ENCODE peak calls at places on chromosome 10, in five cellular contexts. S is H9, N is mesenchymal stem cell, P is IMR-90, Z is trophoblast cell. X is an unnamed sample.

GRCh38 chr10:772227-772637 is 82.8 kb upstream of the DIP2C start:
- DNase-seq in S (peak; percentile 67), N (no peak), P (no peak), Z (no peak), X (no peak)

GRCh38 chr10:11489591-11489990 is 121.9 kb downstream of the USP6NL start:
- DNase-seq in S (no peak), N (peak; percentile 14), P (no peak), Z (no peak), X (no peak)

GRCh38 chr10:47160229-47160908 is 139.6 kb upstream of the GDF10 start:
- DNase-seq in S (no peak), N (no peak), P (no peak), Z (no peak), X (no peak)

GRCh38 chr10:18179901-18180300 is 39.7 kb downstream of the CACNB2 start:
- DNase-seq in S (no peak), N (peak; percentile 72), P (peak; percentile 87), Z (no peak), X (no peak)

GRCh38 chr10:31404640-31405039 is 85.6 kb downstream of the ZEB1 start:
- DNase-seq in S (no peak), N (peak; percentile 50), P (peak; percentile 27), Z (no peak), X (no peak)

GRCh38 chr10:80506189-80506575 is 31.5 kb upstream of the SH2D4B start:
- DNase-seq in S (no peak), N (peak; percentile 61), P (peak; percentile 75), Z (peak; percentile 95), X (no peak)

GRCh38 chr10:73039635-73040034 is 57.0 kb downstream of the P4HA1 start:
- DNase-seq in S (no peak), N (peak; percentile 41), P (peak; percentile 84), Z (peak; percentile 82), X (no peak)

GRCh38 chr10:10092581-10092980 is 925.1 kb upstream of the CELF2 start:
- DNase-seq in S (peak; percentile 31), N (peak; percentile 75), P (peak; percentile 21), Z (no peak), X (peak; percentile 43)

GRCh38 chr10:130371156-130371555 is 235.0 kb downstream of the GLRX3 start:
- DNase-seq in S (no peak), N (no peak), P (no peak), Z (no peak), X (no peak)

GRCh38 chr10:31758495-31758894 is 170.1 kb downstream of the ARHGAP12 start:
- DNase-seq in S (no peak), N (no peak), P (no peak), Z (peak; percentile 99), X (no peak)

GRCh38 chr10:110850099-110850498 is 21.6 kb upstream of the PDCD4 start:
- DNase-seq in S (no peak), N (no peak), P (no peak), Z (no peak), X (no peak)

GRCh38 chr10:91350651-91351081 is 59.5 kb upstream of the HECTD2 start:
- DNase-seq in S (no peak), N (no peak), P (no peak), Z (no peak), X (no peak)

GRCh38 chr10:60089095-60089494 is 182.7 kb upstream of the CCDC6 start:
- DNase-seq in S (no peak), N (peak; percentile 14), P (peak; percentile 7), Z (no peak), X (no peak)

DNA sequence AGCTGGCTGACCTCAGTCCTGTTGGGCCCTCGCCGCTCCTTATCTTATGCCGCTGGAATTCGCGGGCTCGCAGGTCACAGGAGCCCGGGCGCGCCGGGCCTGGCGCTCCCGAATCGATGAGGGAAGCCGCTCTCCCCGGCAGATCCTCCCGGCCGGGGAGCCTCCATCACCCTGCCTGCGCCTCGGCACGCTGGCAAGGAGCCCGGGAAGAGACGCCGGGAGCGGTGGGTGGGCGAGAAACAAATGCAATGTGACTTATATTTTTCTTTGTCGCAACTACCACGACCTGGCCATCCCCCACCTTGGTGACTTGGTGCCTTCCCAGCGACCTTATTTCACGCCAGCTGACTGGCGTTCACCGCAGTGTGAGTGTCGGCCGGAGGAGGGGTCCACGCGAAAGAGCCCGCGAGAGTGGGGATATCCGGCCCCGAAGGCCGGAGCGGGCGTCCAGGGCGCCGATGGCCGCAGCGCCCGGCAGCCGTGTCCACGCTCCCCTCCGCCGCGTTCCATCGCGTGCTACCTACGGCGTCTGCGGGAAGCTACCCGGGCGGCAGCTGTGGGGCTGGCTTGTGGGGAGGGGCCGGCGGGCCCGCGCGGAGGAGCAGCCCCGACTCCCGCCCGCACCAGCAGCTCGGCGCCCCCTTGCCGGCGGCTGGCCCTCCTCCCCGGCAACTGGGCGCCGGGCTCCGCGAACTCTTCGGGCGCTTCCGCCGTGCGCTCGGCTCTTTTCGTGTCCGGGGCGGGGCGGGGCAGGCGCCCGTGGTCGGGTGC is 494 bp upstream of the BMPR1A start:
- DNase-seq in S (peak; percentile 64), N (peak; percentile 91), P (peak; percentile 82), Z (peak; percentile 90), X (peak; percentile 96)
- H4K91ac ChIP-seq in S (peak overlapping the region; percentile 93), N (peak overlapping the region; percentile 86), P (peak overlapping the region; percentile 88), Z (peak overlapping the region; percentile 100), X (no peak overlapping the region)

GRCh38 chr10:69057951-69058297 is 30.0 kb upstream of the SRGN start:
- DNase-seq in S (no peak), N (no peak), P (peak; percentile 50), Z (no peak), X (no peak)

GRCh38 chr10:69064762-69065328 is 23.1 kb upstream of the SRGN start:
- DNase-seq in S (no peak), N (no peak), P (no peak), Z (no peak), X (no peak)

GRCh38 chr10:69060127-69060798 is 27.6 kb upstream of the SRGN start:
- DNase-seq in S (no peak), N (no peak), P (no peak), Z (no peak), X (no peak)

GRCh38 chr10:69057261-69057950 is 30.5 kb upstream of the SRGN start:
- DNase-seq in S (peak; percentile 37), N (no peak), P (no peak), Z (no peak), X (no peak)

GRCh38 chr10:69061305-69062161 is 26.4 kb upstream of the SRGN start:
- DNase-seq in S (no peak), N (peak; percentile 99), P (peak; percentile 100), Z (peak; percentile 89), X (no peak)
- H3K27ac ChIP-seq in S (no peak overlapping the region), N (peak overlapping the region; percentile 87), P (peak overlapping the region; percentile 100), Z (no peak overlapping the region), X (no peak overlapping the region)

GRCh38 chr10:63713191-63714144 is 192.3 kb downstream of the REEP3 start:
- DNase-seq in S (peak; percentile 96), N (peak; percentile 88), P (peak; percentile 59), Z (no peak), X (peak; percentile 20)
- H4K91ac ChIP-seq in S (no peak overlapping the region), N (peak overlapping the region; percentile 77), P (no peak overlapping the region), Z (no peak overlapping the region), X (peak overlapping the region; percentile 22)

DNA sequence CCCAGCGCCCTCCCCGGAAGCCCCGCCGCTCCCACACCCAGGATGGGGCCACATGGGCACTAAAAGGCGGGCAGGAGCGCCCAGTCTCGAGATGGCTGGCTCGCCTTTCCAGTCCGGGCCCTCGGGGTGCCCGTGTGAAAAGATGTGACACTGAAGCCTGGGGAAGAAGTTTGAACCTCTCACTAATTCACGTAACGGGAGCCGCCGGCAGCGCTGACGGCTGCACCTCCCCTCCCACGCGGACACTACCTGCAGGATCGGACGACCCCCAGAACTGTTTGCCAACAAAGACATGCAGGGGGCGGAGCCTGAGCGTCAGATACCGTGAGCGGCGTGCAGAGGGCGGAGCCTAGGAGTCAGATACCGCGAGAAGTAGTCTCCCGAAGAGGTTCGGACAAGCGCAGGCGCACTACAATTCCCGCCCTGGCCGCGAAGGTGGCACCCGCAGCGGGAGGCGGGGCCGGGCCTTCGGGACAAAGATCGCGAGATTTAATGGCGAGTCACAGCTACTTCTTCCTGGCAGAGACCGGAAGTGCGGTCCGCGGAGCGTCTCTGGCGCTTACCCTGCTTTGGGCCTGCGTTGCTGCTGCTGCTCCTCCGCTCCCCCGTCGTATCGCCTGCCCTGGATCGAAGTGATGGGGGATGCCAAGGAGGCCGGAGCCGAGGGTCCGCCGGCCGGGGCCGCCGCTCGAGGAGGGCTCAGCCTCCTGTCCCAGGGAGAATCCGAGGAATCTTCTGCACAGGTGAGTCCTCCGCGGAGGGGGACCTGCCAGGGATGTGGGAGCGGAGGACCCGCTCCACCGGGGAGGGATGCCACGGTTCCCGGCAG is at the start of gene EDRF1:
- DNase-seq in S (peak; percentile 100), N (peak; percentile 98), P (peak; percentile 98), Z (peak; percentile 100), X (peak; percentile 98)
- H3K27ac ChIP-seq in S (no peak within 1 kb of the TSS), N (peak within 1 kb of the TSS; percentile 65), P (peak within 1 kb of the TSS; percentile 83), Z (peak within 1 kb of the TSS; percentile 72), X (peak within 1 kb of the TSS; percentile 72)

GRCh38 chr10:132140167-132140925 is 46.4 kb upstream of the DPYSL4 start:
- DNase-seq in S (no peak), N (no peak), P (no peak), Z (no peak), X (no peak)

GRCh38 chr10:132143162-132143561 is 43.6 kb upstream of the DPYSL4 start:
- DNase-seq in S (no peak), N (no peak), P (no peak), Z (no peak), X (no peak)

GRCh38 chr10:132142396-132143161 is 44.2 kb upstream of the DPYSL4 start:
- DNase-seq in S (peak; percentile 62), N (peak; percentile 6), P (no peak), Z (peak; percentile 13), X (peak; percentile 30)

GRCh38 chr10:132141076-132141475 is 45.7 kb upstream of the DPYSL4 start:
- DNase-seq in S (no peak), N (no peak), P (no peak), Z (no peak), X (no peak)

GRCh38 chr10:132141526-132142395 is 45.0 kb upstream of the DPYSL4 start:
- DNase-seq in S (no peak), N (no peak), P (no peak), Z (no peak), X (no peak)
- H4K91ac ChIP-seq in S (no peak overlapping the region), N (no peak overlapping the region), P (no peak overlapping the region), Z (no peak overlapping the region), X (no peak overlapping the region)